ENCODE peak calls at places on chromosomes 3 and 15, in six cellular contexts. S is colonic mucosa, U is PC-3, H is astrocyte, X is mesendoderm, V is endothelial cell of umbilical vein. G is an unnamed sample.

GRCh38 chr3:194740859-194741486 is 55.3 kb downstream of the FAM43A start:
- DNase-seq in S (no peak), U (peak; percentile 96), H (peak; percentile 82), X (peak; percentile 93), V (peak; percentile 93), G (peak; percentile 89)

GRCh38 chr3:177827517-177828249 is 630.4 kb upstream of the TBL1XR1 start:
- DNase-seq in S (no peak), U (peak; percentile 88), H (peak; percentile 92), X (no peak), V (peak; percentile 76), G (peak; percentile 92)

GRCh38 chr3:72722930-72723726 is 125.1 kb downstream of the SHQ1 start:
- DNase-seq in S (peak; percentile 62), U (peak; percentile 92), H (peak; percentile 72), X (no peak), V (peak; percentile 57), G (peak; percentile 75)

GRCh38 chr3:141419946-141420345 is 51.6 kb downstream of the ZBTB38 start:
- DNase-seq in S (no peak), U (no peak), H (no peak), X (no peak), V (no peak), G (no peak)

GRCh38 chr15:70406624-70407390 is 309.1 kb upstream of the TLE3 start:
- DNase-seq in S (no peak), U (no peak), H (no peak), X (no peak), V (no peak), G (no peak)

GRCh38 chr3:66055319-66055718 is 16.6 kb upstream of the MAGI1 start:
- DNase-seq in S (no peak), U (no peak), H (no peak), X (no peak), V (no peak), G (no peak)

GRCh38 chr3:85050806-85051205 is 92.0 kb downstream of the CADM2 start:
- DNase-seq in S (no peak), U (no peak), H (no peak), X (no peak), V (no peak), G (no peak)

GRCh38 chr3:138042043-138042442 is 32.1 kb downstream of the CLDN18 start:
- DNase-seq in S (no peak), U (peak; percentile 35), H (peak; percentile 76), X (no peak), V (no peak), G (peak; percentile 59)

GRCh38 chr15:99426431-99427105 is 139.2 kb upstream of the MEF2A start:
- DNase-seq in S (peak; percentile 59), U (no peak), H (no peak), X (no peak), V (no peak), G (no peak)

GRCh38 chr3:135008326-135008725 is 213.3 kb downstream of the EPHB1 start:
- DNase-seq in S (no peak), U (no peak), H (no peak), X (no peak), V (no peak), G (no peak)

GRCh38 chr3:156816091-156816793 is 9.9 kb upstream of the LEKR1 start:
- DNase-seq in S (peak; percentile 43), U (peak; percentile 46), H (peak; percentile 65), X (no peak), V (peak; percentile 16), G (peak; percentile 65)

GRCh38 chr3:101722394-101723173 is 1.8 kb upstream of the CEP97 start:
- DNase-seq in S (no peak), U (no peak), H (no peak), X (no peak), V (no peak), G (no peak)

GRCh38 chr15:33031324-33031736 is 163.2 kb downstream of the FMN1 start:
- DNase-seq in S (no peak), U (peak; percentile 50), H (peak; percentile 65), X (peak; percentile 13), V (no peak), G (peak; percentile 60)

GRCh38 chr3:62922326-62922725 is 47.1 kb upstream of the CADPS start:
- DNase-seq in S (no peak), U (peak; percentile 3), H (peak; percentile 78), X (no peak), V (no peak), G (peak; percentile 15)

GRCh38 chr15:43042885-43043284 is 63.0 kb downstream of the UBR1 start:
- DNase-seq in S (no peak), U (no peak), H (no peak), X (no peak), V (no peak), G (no peak)

GRCh38 chr3:28900301-28900700 is 380.6 kb upstream of the RBMS3 start:
- DNase-seq in S (no peak), U (no peak), H (no peak), X (no peak), V (no peak), G (no peak)

GRCh38 chr15:101293122-101293521 is 1.9 kb downstream of the SNRPA1 start:
- DNase-seq in S (no peak), U (peak; percentile 16), H (no peak), X (no peak), V (no peak), G (no peak)

GRCh38 chr15:74835312-74835823 is 7.6 kb downstream of the ULK3 start:
- DNase-seq in S (peak; percentile 80), U (peak; percentile 88), H (no peak), X (peak; percentile 96), V (peak; percentile 51), G (peak; percentile 23)

GRCh38 chr3:79086514-79086913 is 681.3 kb downstream of the ROBO1 start:
- DNase-seq in S (peak; percentile 35), U (peak; percentile 76), H (peak; percentile 25), X (peak; percentile 78), V (peak; percentile 57), G (peak; percentile 67)

GRCh38 chr3:184733971-184734608 is 22.2 kb upstream of the MAGEF1 start:
- DNase-seq in S (no peak), U (no peak), H (no peak), X (peak; percentile 78), V (no peak), G (no peak)

GRCh38 chr3:160474416-160474838 is 24.8 kb upstream of the TRIM59 start:
- DNase-seq in S (no peak), U (no peak), H (peak; percentile 64), X (no peak), V (no peak), G (no peak)

GRCh38 chr3:24373198-24373959 is 121.3 kb downstream of the THRB start:
- DNase-seq in S (peak; percentile 52), U (no peak), H (no peak), X (no peak), V (no peak), G (no peak)

GRCh38 chr15:77599899-77600298 is 32.8 kb downstream of the LINGO1 start:
- DNase-seq in S (peak; percentile 61), U (no peak), H (no peak), X (peak; percentile 87), V (peak; percentile 33), G (peak; percentile 26)

GRCh38 chr15:80419546-80419945 is 15.4 kb downstream of the ARNT2 start:
- DNase-seq in S (no peak), U (peak; percentile 1), H (peak; percentile 29), X (no peak), V (peak; percentile 18), G (peak; percentile 28)

GRCh38 chr3:143084856-143085731 is 34.5 kb upstream of the CHST2 start:
- DNase-seq in S (no peak), U (peak; percentile 30), H (peak; percentile 34), X (no peak), V (peak; percentile 82), G (peak; percentile 42)

GRCh38 chr15:74129411-74130088 is 836 bp upstream of the ISLR2 start:
- DNase-seq in S (no peak), U (no peak), H (no peak), X (peak; percentile 64), V (no peak), G (no peak)

GRCh38 chr3:168442502-168442901 is 346.8 kb upstream of the GOLIM4 start:
- DNase-seq in S (no peak), U (no peak), H (no peak), X (no peak), V (no peak), G (no peak)

GRCh38 chr15:39735120-39735717 is 47.4 kb downstream of the FSIP1 start:
- DNase-seq in S (peak; percentile 35), U (peak; percentile 54), H (no peak), X (no peak), V (no peak), G (peak; percentile 16)
- H3K9ac ChIP-seq in S (no peak overlapping the region), U (no peak overlapping the region), H (no peak overlapping the region), X (no peak overlapping the region), V (no peak overlapping the region), G (no peak overlapping the region)

DNA sequence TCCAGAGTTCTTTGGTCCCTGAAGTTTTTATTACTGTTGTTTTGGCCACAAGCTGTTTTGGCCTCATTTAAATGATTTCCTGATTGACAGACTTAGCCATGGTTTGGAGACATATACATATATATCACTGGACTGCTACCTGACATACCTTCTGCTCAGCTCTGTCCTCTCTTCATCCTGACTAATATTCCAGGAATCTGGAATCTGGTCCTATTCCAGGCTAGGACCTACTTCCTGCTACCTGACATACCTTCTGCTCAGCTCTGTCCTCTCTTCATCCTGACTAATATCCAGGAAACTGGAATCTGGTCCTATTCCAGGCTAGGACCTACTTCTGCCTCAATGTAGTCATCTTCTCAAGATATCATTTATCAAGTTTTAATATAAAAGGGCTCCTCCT is 724.4 kb upstream of the ROBO1 start:
- DNase-seq in S (no peak), U (peak; percentile 47), H (no peak), X (no peak), V (no peak), G (no peak)
- H3K27ac ChIP-seq in S (no peak overlapping the region), U (no peak overlapping the region), H (no peak overlapping the region), X (no peak overlapping the region), V (no peak overlapping the region), G (no peak overlapping the region)

GRCh38 chr15:72760590-72761260 is 22.8 kb downstream of the ADPGK start:
- DNase-seq in S (no peak), U (no peak), H (no peak), X (no peak), V (no peak), G (no peak)
- H3K4me1 ChIP-seq in S (no peaks in the 10 kb centered on the region), U (no peaks in the 10 kb centered on the region), H (peaks cover 22% of the 10 kb centered on the region), X (no peaks in the 10 kb centered on the region), V (peaks cover 11% of the 10 kb centered on the region), G (peaks cover 12% of the 10 kb centered on the region)

GRCh38 chr3:25507811-25508210 is 79.7 kb downstream of the RARB start:
- DNase-seq in S (no peak), U (no peak), H (no peak), X (no peak), V (no peak), G (no peak)

GRCh38 chr3:25511972-25512721 is 84.1 kb downstream of the RARB start:
- DNase-seq in S (no peak), U (no peak), H (no peak), X (no peak), V (no peak), G (no peak)

GRCh38 chr3:25508433-25508832 is 80.4 kb downstream of the RARB start:
- DNase-seq in S (no peak), U (no peak), H (no peak), X (no peak), V (no peak), G (no peak)

GRCh38 chr3:25505581-25505980 is 77.5 kb downstream of the RARB start:
- DNase-seq in S (no peak), U (no peak), H (no peak), X (no peak), V (no peak), G (no peak)

DNA sequence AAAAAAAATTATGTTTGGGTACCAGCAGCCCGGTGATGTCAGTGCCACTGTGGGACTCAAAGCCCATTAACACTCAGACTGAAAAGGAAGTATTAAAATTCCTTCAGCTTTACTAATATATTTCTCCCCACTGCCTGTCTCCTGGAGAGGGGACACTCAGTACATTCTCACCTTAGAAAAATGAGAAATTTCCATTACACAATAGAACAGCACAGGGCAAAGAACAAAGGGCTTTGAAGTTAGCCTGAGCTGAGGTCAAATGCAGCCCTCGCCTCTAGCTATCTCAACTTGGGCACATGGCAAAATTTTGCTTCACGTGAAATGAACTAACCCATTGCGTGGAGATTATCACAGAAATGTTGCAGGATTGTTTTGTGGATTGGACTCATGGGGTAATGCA is 80.8 kb downstream of the RARB start:
- DNase-seq in S (no peak), U (peak; percentile 6), H (peak; percentile 93), X (no peak), V (peak; percentile 94), G (no peak)
- H3K9ac ChIP-seq in S (no peak overlapping the region), U (no peak overlapping the region), H (peak overlapping the region; percentile 76), X (no peak overlapping the region), V (peak overlapping the region; percentile 88), G (no peak overlapping the region)